ENCODE peak calls at places on chromosomes 7 and 10, in six cellular contexts. W, E, I, R, G and A are unnamed samples.

GRCh38 chr7:18509491-18509890 is 13.9 kb downstream of the HDAC9 start:
- DNase-seq in W (no peak), E (no peak), I (no peak), R (no peak), G (no peak), A (no peak)

GRCh38 chr7:16753102-16753931 is at the start of gene TSPAN13:
- DNase-seq in W (no peak), E (peak; percentile 95), I (no peak), R (peak; percentile 60), G (peak; percentile 94), A (no peak)

GRCh38 chr7:1934756-1935155 is 264.7 kb downstream of the ELFN1 start:
- DNase-seq in W (no peak), E (no peak), I (no peak), R (no peak), G (no peak), A (no peak)

GRCh38 chr7:125136755-125137547 is 207.3 kb upstream of the POT1 start:
- DNase-seq in W (no peak), E (peak; percentile 61), I (no peak), R (no peak), G (no peak), A (no peak)

GRCh38 chr10:100615911-100616310 is 80.2 kb downstream of the HIF1AN start:
- DNase-seq in W (no peak), E (no peak), I (no peak), R (no peak), G (no peak), A (no peak)

GRCh38 chr10:86461963-86462804 is 59.4 kb downstream of the WAPL start:
- DNase-seq in W (no peak), E (no peak), I (no peak), R (no peak), G (no peak), A (no peak)

GRCh38 chr10:86001521-86001920 is 365.1 kb downstream of the GRID1 start:
- DNase-seq in W (no peak), E (no peak), I (no peak), R (no peak), G (no peak), A (no peak)

GRCh38 chr10:91335147-91335546 is 75.0 kb upstream of the HECTD2 start:
- DNase-seq in W (no peak), E (no peak), I (no peak), R (no peak), G (no peak), A (no peak)

GRCh38 chr10:91864744-91865143 is 44.5 kb downstream of the FGFBP3 start:
- DNase-seq in W (peak; percentile 4), E (no peak), I (no peak), R (no peak), G (no peak), A (no peak)

DNA sequence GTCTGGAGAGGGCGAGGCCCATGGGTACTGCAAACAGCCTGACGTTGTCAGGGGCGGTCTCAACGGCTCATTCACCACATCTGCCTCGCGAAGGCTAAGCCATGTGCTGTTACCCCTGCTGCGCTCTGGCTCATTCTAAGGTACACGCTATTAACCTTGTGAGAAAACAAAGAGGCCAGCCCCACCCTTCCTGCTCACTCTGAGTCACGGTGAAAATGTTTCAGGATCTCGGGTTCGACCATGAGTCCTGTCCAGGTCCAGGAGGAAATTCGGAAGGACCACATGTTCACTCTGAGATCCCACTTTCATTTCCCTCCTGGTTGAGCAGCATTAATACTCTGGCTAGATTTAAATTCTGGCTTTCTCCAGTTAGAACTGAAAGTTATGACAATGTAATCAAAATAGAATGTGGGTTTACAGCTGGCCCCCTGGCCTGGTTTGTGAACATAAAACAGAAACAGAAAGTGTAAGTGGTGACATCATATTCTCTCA is 55.2 kb downstream of the EGFR start:
- DNase-seq in W (no peak), E (peak; percentile 98), I (no peak), R (no peak), G (peak; percentile 77), A (no peak)
- H3K4me3 ChIP-seq in W (peak overlapping the region; percentile 29), E (peak overlapping the region; percentile 48), I (no peak overlapping the region), R (peak overlapping the region; percentile 26), G (peak overlapping the region; percentile 26), A (peak overlapping the region; percentile 58)

GRCh38 chr10:64011871-64012714 is 490.9 kb downstream of the REEP3 start:
- DNase-seq in W (no peak), E (no peak), I (no peak), R (no peak), G (no peak), A (no peak)
- H3K27ac ChIP-seq in W (no peak overlapping the region), E (no peak overlapping the region), I (no peak overlapping the region), R (no peak overlapping the region), G (no peak overlapping the region), A (no peak overlapping the region)

GRCh38 chr10:58514102-58514472 is 1.4 kb downstream of the BICC1 start:
- DNase-seq in W (no peak), E (peak; percentile 23), I (no peak), R (no peak), G (no peak), A (no peak)

GRCh38 chr10:58515296-58515956 is 2.8 kb downstream of the BICC1 start:
- DNase-seq in W (no peak), E (peak; percentile 58), I (no peak), R (no peak), G (no peak), A (no peak)

GRCh38 chr10:58517071-58517470 is 4.4 kb downstream of the BICC1 start:
- DNase-seq in W (no peak), E (peak; percentile 17), I (no peak), R (no peak), G (no peak), A (no peak)

GRCh38 chr10:58517481-58518355 is 5.0 kb downstream of the BICC1 start:
- DNase-seq in W (no peak), E (peak; percentile 23), I (no peak), R (no peak), G (no peak), A (no peak)

DNA sequence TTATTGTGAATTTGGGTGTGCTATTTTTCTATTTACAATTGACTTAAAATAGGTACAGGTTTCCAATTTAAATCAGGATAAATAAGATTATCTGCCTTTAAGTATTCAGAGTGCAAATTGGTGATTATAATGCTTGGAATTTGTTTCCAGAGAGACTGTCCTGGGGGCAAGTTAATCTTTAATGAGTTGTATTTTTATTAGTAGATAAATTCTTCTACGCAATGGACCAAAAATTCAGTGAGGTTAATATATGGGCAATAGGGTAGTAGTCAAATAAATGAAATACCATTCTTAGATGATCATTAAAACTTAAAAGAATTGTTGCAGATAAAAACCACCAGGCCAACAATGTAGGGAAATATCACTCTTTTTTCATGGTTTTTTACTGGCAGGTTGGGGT is 3.4 kb downstream of the BICC1 start:
- DNase-seq in W (no peak), E (peak; percentile 82), I (no peak), R (no peak), G (no peak), A (no peak)
- H3K4me3 ChIP-seq in W (no peak overlapping the region), E (peak overlapping the region; percentile 72), I (no peak overlapping the region), R (peak overlapping the region; percentile 80), G (no peak overlapping the region), A (no peak overlapping the region)

GRCh38 chr10:58979713-58980112 is 196.7 kb upstream of the PHYHIPL start:
- DNase-seq in W (no peak), E (no peak), I (no peak), R (no peak), G (no peak), A (no peak)

GRCh38 chr10:58981846-58982245 is 194.6 kb upstream of the PHYHIPL start:
- DNase-seq in W (no peak), E (no peak), I (no peak), R (no peak), G (no peak), A (no peak)

GRCh38 chr10:58985216-58985615 is 191.2 kb upstream of the PHYHIPL start:
- DNase-seq in W (no peak), E (no peak), I (no peak), R (no peak), G (no peak), A (no peak)

GRCh38 chr10:58982470-58983239 is 193.8 kb upstream of the PHYHIPL start:
- DNase-seq in W (no peak), E (no peak), I (no peak), R (no peak), G (no peak), A (no peak)

GRCh38 chr10:58981051-58981450 is 195.4 kb upstream of the PHYHIPL start:
- DNase-seq in W (no peak), E (no peak), I (no peak), R (no peak), G (no peak), A (no peak)
- H3K27ac ChIP-seq in W (no peak overlapping the region), E (no peak overlapping the region), I (no peak overlapping the region), R (no peak overlapping the region), G (no peak overlapping the region), A (no peak overlapping the region)

GRCh38 chr7:151089893-151090730 is 3.8 kb downstream of the AGAP3 start:
- DNase-seq in W (no peak), E (no peak), I (no peak), R (no peak), G (no peak), A (no peak)
- H3K4me3 ChIP-seq in W (peak overlapping the region; percentile 77), E (no peak overlapping the region), I (no peak overlapping the region), R (no peak overlapping the region), G (peak overlapping the region; percentile 74), A (peak overlapping the region; percentile 97)

GRCh38 chr7:41938371-41938770 is 235.5 kb upstream of the INHBA start:
- DNase-seq in W (no peak), E (no peak), I (no peak), R (no peak), G (no peak), A (no peak)

GRCh38 chr7:41940760-41941343 is 238.0 kb upstream of the INHBA start:
- DNase-seq in W (no peak), E (peak; percentile 87), I (peak; percentile 78), R (peak; percentile 61), G (peak; percentile 66), A (no peak)

GRCh38 chr7:41943098-41943577 is 240.2 kb upstream of the INHBA start:
- DNase-seq in W (peak; percentile 52), E (peak; percentile 85), I (peak; percentile 82), R (peak; percentile 79), G (peak; percentile 82), A (peak; percentile 88)

GRCh38 chr7:41942468-41943097 is 239.7 kb upstream of the INHBA start:
- DNase-seq in W (peak; percentile 55), E (peak; percentile 46), I (no peak), R (no peak), G (no peak), A (no peak)
- H3K27ac ChIP-seq in W (peak overlapping the region; percentile 87), E (no peak overlapping the region), I (no peak overlapping the region), R (no peak overlapping the region), G (no peak overlapping the region), A (peak overlapping the region; percentile 38)